ENCODE peak calls at places on chromosome 17, in nine cellular contexts. W, D, L, B, R, Q, I, M and P are unnamed samples.

GRCh38 chr17:82767041-82767754 is 15.3 kb downstream of the TBCD start:
- DNase-seq in M (no peak), D (no peak), B (peak), L (no peak), Q (no peak), I (no peak), R (peak), W (peak), P (no peak)

GRCh38 chr17:338442-339192 is 14.0 kb downstream of the RPH3AL start:
- DNase-seq in L (no peak), R (no peak), M (no peak), B (no peak), D (no peak), I (no peak), Q (no peak), W (no peak), P (no peak)

GRCh38 chr17:17994271-17994670 is 21.6 kb downstream of the DRC3 start:
- DNase-seq in B (peak), Q (no peak), D (no peak), R (no peak), I (no peak), W (peak), M (no peak), L (no peak), P (peak)

GRCh38 chr17:3792481-3792880 is 8.5 kb downstream of the ITGAE start:
- DNase-seq in I (no peak), D (no peak), R (no peak), L (no peak), W (no peak), B (no peak), M (no peak), Q (no peak), P (no peak)

GRCh38 chr17:79273660-79274059 is 199.0 kb downstream of the ENGASE start:
- DNase-seq in L (no peak), Q (no peak), I (no peak), D (no peak), M (no peak), B (no peak), W (no peak), R (no peak), P (no peak)

GRCh38 chr17:57584050-57584551 is 161.0 kb downstream of the CCDC182 start:
- DNase-seq in W (peak), D (no peak), R (no peak), M (no peak), I (no peak), L (no peak), B (no peak), Q (no peak), P (no peak)

GRCh38 chr17:60863892-60864673 is 186.4 kb downstream of the BCAS3 start:
- DNase-seq in M (no peak), R (no peak), I (no peak), W (no peak), B (peak), Q (no peak), D (no peak), L (no peak), P (peak)

GRCh38 chr17:35612924-35613521 is 25.9 kb downstream of the AP2B1 start:
- DNase-seq in R (peak), Q (no peak), B (peak), D (peak), M (no peak), W (peak), L (no peak), I (no peak), P (peak)

GRCh38 chr17:489758-490329 is 137.2 kb upstream of the RPH3AL start:
- DNase-seq in W (peak), R (peak), L (peak), Q (peak), B (peak), M (no peak), I (no peak), D (peak), P (no peak)

GRCh38 chr17:43800736-43801135 is 20.5 kb downstream of the CFAP97D1 start:
- DNase-seq in L (no peak), I (no peak), D (no peak), B (no peak), M (no peak), W (no peak), R (no peak), Q (no peak), P (no peak)

GRCh38 chr17:2157081-2157480 is 102.2 kb downstream of the HIC1 start:
- DNase-seq in Q (no peak), M (no peak), B (no peak), R (no peak), D (no peak), L (no peak), I (no peak), W (no peak), P (no peak)

GRCh38 chr17:19372866-19373505 is 5.3 kb upstream of the MAPK7 start:
- DNase-seq in M (no peak), L (no peak), D (no peak), Q (no peak), R (no peak), I (peak), W (peak), B (no peak), P (no peak)

GRCh38 chr17:8022358-8023038 is 16.4 kb upstream of the ALOX15B start:
- DNase-seq in M (no peak), Q (no peak), L (no peak), R (no peak), D (no peak), W (no peak), I (no peak), B (no peak), P (no peak)

GRCh38 chr17:32627233-32628008 is 140.6 kb downstream of the CDK5R1 start:
- DNase-seq in R (no peak), B (no peak), L (no peak), D (no peak), Q (no peak), I (no peak), W (peak), M (no peak), P (no peak)

GRCh38 chr17:69575346-69575761 is 160.9 kb downstream of the MAP2K6 start:
- DNase-seq in I (no peak), Q (no peak), W (no peak), D (no peak), M (no peak), R (no peak), B (no peak), L (no peak), P (peak)

GRCh38 chr17:28746611-28747045 is 2.8 kb downstream of the TRAF4 start:
- DNase-seq in I (no peak), W (peak), R (no peak), Q (no peak), M (no peak), L (no peak), D (no peak), B (no peak), P (peak)

GRCh38 chr17:75762513-75763268 is 2.3 kb downstream of the GALK1 start:
- DNase-seq in I (no peak), M (no peak), D (no peak), W (no peak), L (no peak), Q (no peak), B (no peak), R (no peak), P (no peak)

GRCh38 chr17:47844814-47845453 is 3.9 kb upstream of the SCRN2 start:
- DNase-seq in I (no peak), W (no peak), L (no peak), R (no peak), B (no peak), D (no peak), M (no peak), Q (no peak), P (no peak)

GRCh38 chr17:39094607-39095308 is 56.7 kb downstream of the PLXDC1 start:
- DNase-seq in D (peak), R (peak), Q (no peak), I (no peak), B (no peak), M (no peak), L (no peak), W (no peak), P (no peak)

GRCh38 chr17:18026408-18026776 is 12.6 kb downstream of the ATPAF2 start:
- DNase-seq in B (no peak), W (no peak), L (no peak), D (no peak), Q (no peak), R (no peak), M (no peak), I (no peak), P (peak)

GRCh38 chr17:58329035-58329807 is 626 bp upstream of the TSPOAP1 start:
- DNase-seq in B (peak), R (peak), M (no peak), D (peak), Q (peak), W (no peak), L (no peak), I (no peak), P (no peak)

GRCh38 chr17:27888072-27888471 is 5.1 kb downstream of the LYRM9 start:
- DNase-seq in I (no peak), W (no peak), Q (no peak), M (no peak), L (no peak), R (no peak), B (no peak), D (no peak), P (no peak)

GRCh38 chr17:44111777-44112176 is 11.7 kb downstream of the HDAC5 start:
- DNase-seq in B (no peak), W (no peak), D (no peak), Q (no peak), I (no peak), L (no peak), R (no peak), M (no peak), P (no peak)

GRCh38 chr17:49285716-49286115 is 55.1 kb upstream of the PHOSPHO1 start:
- DNase-seq in B (no peak), D (no peak), I (no peak), W (peak), L (no peak), Q (no peak), M (no peak), R (no peak), P (no peak)